ENCODE peak calls at places on chromosomes 6 and 20, in six cellular contexts. L is keratinocyte, C is neural progenitor cell, R is neuronal stem cell, B is IMR-90, W is HepG2. O is an unnamed sample.

GRCh38 chr6:142683688-142684087 is 261.3 kb downstream of the HIVEP2 start:
- DNase-seq in R (no peak), L (no peak), B (no peak), W (no peak), C (no peak), O (no peak)

GRCh38 chr6:169638388-169638787 is 63.4 kb downstream of the WDR27 start:
- DNase-seq in R (no peak), C (no peak), B (no peak), L (no peak), W (no peak), O (no peak)

GRCh38 chr20:34997171-34997570 is 41.5 kb downstream of the MYH7B start:
- DNase-seq in C (no peak), R (no peak), L (no peak), B (peak), W (no peak), O (peak)

GRCh38 chr20:23652371-23652770 is 14.6 kb upstream of the CST3 start:
- DNase-seq in R (no peak), L (no peak), C (no peak), B (peak), W (no peak), O (peak)

GRCh38 chr20:23697947-23698346 is 9.1 kb upstream of the CST4 start:
- DNase-seq in W (no peak), C (no peak), L (no peak), R (no peak), B (no peak), O (no peak)

GRCh38 chr6:169642455-169642854 is 59.4 kb downstream of the WDR27 start:
- DNase-seq in B (no peak), C (no peak), L (no peak), W (no peak), R (no peak), O (no peak)

GRCh38 chr6:4017847-4018193 is 61.1 kb downstream of the FAM217A start:
- DNase-seq in C (peak), W (peak), B (peak), R (no peak), L (no peak), O (peak)

GRCh38 chr20:3894796-3895195 is 5.6 kb downstream of the PANK2 start:
- DNase-seq in L (no peak), R (no peak), W (no peak), C (no peak), B (no peak), O (no peak)

GRCh38 chr6:53347921-53348435 is 772 bp downstream of the ELOVL5 start:
- DNase-seq in B (peak), W (peak), L (no peak), R (peak), C (peak), O (peak)

GRCh38 chr20:872855-873520 is 39.5 kb downstream of the FAM110A start:
- DNase-seq in W (no peak), C (peak), R (no peak), B (no peak), L (no peak), O (no peak)

GRCh38 chr6:106546322-106547052 is 82.8 kb downstream of the RTN4IP1 start:
- DNase-seq in W (peak), R (no peak), B (peak), C (no peak), L (peak), O (peak)

GRCh38 chr6:78397537-78397936 is 469.8 kb upstream of the IRAK1BP1 start:
- DNase-seq in W (no peak), L (no peak), B (no peak), C (no peak), R (no peak), O (no peak)

GRCh38 chr20:25059866-25060465 is 2.0 kb upstream of the ACSS1 start:
- DNase-seq in B (no peak), L (no peak), W (no peak), C (no peak), R (no peak), O (peak)

GRCh38 chr20:44038681-44039123 is 124.0 kb downstream of the TOX2 start:
- DNase-seq in L (no peak), B (no peak), R (no peak), C (no peak), W (no peak), O (peak)

GRCh38 chr6:147201885-147202515 is 2.2 kb upstream of the STXBP5 start:
- DNase-seq in C (peak), B (peak), R (no peak), L (no peak), W (peak), O (peak)

GRCh38 chr6:131265939-131266338 is 130.7 kb downstream of the AKAP7 start:
- DNase-seq in L (no peak), C (no peak), W (no peak), B (no peak), R (no peak), O (no peak)

GRCh38 chr6:129679250-129679649 is 30.7 kb downstream of the ARHGAP18 start:
- DNase-seq in C (no peak), B (peak), L (no peak), W (no peak), R (no peak), O (peak)

GRCh38 chr6:146289816-146290588 is 253.6 kb upstream of the RAB32 start:
- DNase-seq in B (peak), R (no peak), L (no peak), C (no peak), W (no peak), O (peak)

GRCh38 chr6:166317261-166318212 is 9.3 kb upstream of the PRR18 start:
- DNase-seq in W (no peak), R (no peak), C (no peak), L (no peak), B (no peak), O (no peak)

GRCh38 chr6:90000864-90001731 is 106.8 kb downstream of the GJA10 start:
- DNase-seq in C (no peak), B (peak), R (no peak), W (no peak), L (no peak), O (no peak)

GRCh38 chr20:63686492-63687321 is 9.7 kb upstream of the TNFRSF6B start:
- DNase-seq in R (no peak), C (peak), B (peak), L (no peak), W (no peak), O (peak)

GRCh38 chr6:18362058-18362561 is 25.0 kb upstream of the RNF144B start:
- DNase-seq in B (peak), C (no peak), L (no peak), R (no peak), W (no peak), O (peak)

GRCh38 chr6:126600258-126600916 is 260.5 kb downstream of the CENPW start:
- DNase-seq in C (no peak), W (no peak), R (no peak), L (no peak), B (peak), O (peak)

GRCh38 chr20:14522595-14522994 is 185.2 kb upstream of the FLRT3 start:
- DNase-seq in B (no peak), L (peak), R (no peak), W (no peak), C (no peak), O (no peak)

GRCh38 chr6:114000066-114000465 is 29.1 kb upstream of the HDAC2 start:
- DNase-seq in B (peak), L (no peak), R (no peak), C (no peak), W (no peak), O (no peak)

GRCh38 chr6:88662653-88663174 is 300.7 kb downstream of the RNGTT start:
- DNase-seq in C (no peak), W (no peak), B (no peak), R (no peak), L (no peak), O (no peak)

GRCh38 chr6:2967936-2968335 is 3.4 kb downstream of the SERPINB6 start:
- DNase-seq in L (no peak), W (no peak), R (no peak), B (no peak), C (no peak), O (no peak)

DNA sequence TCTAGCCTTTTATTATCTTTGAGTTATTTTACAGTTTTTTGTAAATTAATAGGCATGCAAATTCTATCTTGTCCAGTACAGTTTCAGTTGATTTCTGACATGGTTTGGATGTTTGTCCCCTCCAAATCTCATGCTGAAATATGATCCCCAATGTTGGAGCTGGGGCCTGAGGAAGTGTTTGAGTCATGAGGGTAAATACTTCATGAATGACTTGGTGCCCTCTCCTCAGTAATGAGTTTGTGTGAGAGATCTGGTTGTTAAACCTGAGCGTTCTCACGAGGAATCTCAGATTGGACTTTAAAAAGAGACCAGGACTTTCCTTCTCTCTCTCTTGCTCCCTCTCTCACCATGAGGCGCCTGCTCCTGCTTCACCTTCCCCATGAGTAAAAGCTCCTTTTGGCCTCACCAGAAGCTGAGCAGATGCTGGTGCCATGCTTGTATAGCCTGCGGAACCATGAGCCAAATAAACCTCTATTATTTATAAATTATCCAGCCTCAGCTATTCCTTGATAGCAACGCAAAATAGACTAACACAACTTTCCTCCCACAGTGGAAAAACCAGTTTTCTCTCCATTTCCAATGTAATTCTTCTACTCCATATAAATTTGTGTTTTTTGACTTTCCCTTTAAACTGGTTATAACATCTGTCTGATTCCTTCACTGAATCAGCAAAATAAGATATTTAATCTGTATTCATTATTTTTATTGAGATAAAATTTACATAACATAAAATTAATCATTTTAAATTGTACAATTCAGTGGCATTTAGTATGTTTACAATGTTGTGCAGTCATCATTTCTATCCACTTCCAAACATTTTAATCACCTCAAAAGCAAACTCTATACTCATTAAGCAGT is 78.7 kb upstream of the PRSS16 start:
- DNase-seq in B (peak), R (no peak), W (no peak), L (no peak), C (no peak), O (peak)
- H3K4me2 ChIP-seq in B (peak), R (no peak), W (no peak), L (peak), C (no peak), O (peak)

GRCh38 chr6:34718867-34719441 is 22.4 kb upstream of the ILRUN start:
- DNase-seq in B (no peak), L (no peak), C (no peak), R (no peak), W (no peak), O (no peak)
- H3K4me2 ChIP-seq in B (no peak), L (peak), C (peak), R (no peak), W (no peak), O (no peak)

GRCh38 chr20:61539706-61540360 is 287.8 kb downstream of the CDH4 start:
- DNase-seq in C (no peak), B (no peak), R (no peak), L (no peak), W (no peak), O (peak)
- H3K4me2 ChIP-seq in C (no peak), B (no peak), R (no peak), L (no peak), W (no peak), O (no peak)

GRCh38 chr6:81067057-81067456 is 685.4 kb downstream of the TENT5A start:
- DNase-seq in C (no peak), L (no peak), R (no peak), W (no peak), B (no peak), O (no peak)
- H3K4me2 ChIP-seq in C (no peak), L (no peak), R (no peak), W (no peak), B (no peak), O (no peak)

O was measured in osteoblast.